ENCODE peak calls at places on chromosomes 11 and 22, in six cellular contexts. L is transverse colon, W is stomach, N is K562, A is A549, F is ovary. D is an unnamed sample.

GRCh38 chr11:128172046-128172878 is 415.1 kb downstream of the ETS1 start:
- DNase-seq in L (peak), W (peak), N (peak), A (peak), F (peak), D (peak)

GRCh38 chr22:37734402-37734700 is 37.5 kb downstream of the TRIOBP start:
- DNase-seq in L (no peak), W (no peak), N (no peak), A (no peak), F (no peak), D (no peak)

GRCh38 chr11:18455686-18456372 is at the start of gene LDHAL6A:
- DNase-seq in L (no peak), W (no peak), N (peak), A (no peak), F (no peak), D (no peak)

GRCh38 chr11:130544266-130544665 is 95.8 kb downstream of the ADAMTS15 start:
- DNase-seq in L (no peak), W (no peak), N (no peak), A (no peak), F (no peak), D (no peak)

GRCh38 chr22:32341122-32341740 is 16.4 kb upstream of the RFPL3 start:
- DNase-seq in L (no peak), W (peak), N (no peak), A (no peak), F (no peak), D (no peak)

GRCh38 chr22:50688448-50688847 is 15.8 kb downstream of the SHANK3 start:
- DNase-seq in L (no peak), W (peak), N (no peak), A (no peak), F (peak), D (no peak)

GRCh38 chr22:22943521-22944267 is 56.1 kb downstream of the IGLL5 start:
- DNase-seq in L (peak), W (peak), N (peak), A (no peak), F (no peak), D (no peak)

GRCh38 chr11:77055913-77056312 is 10.9 kb upstream of the CAPN5 start:
- DNase-seq in L (no peak), W (no peak), N (no peak), A (no peak), F (no peak), D (no peak)

GRCh38 chr11:65920035-65920802 is 993 bp downstream of the DRAP1 start:
- DNase-seq in L (peak), W (no peak), N (no peak), A (no peak), F (peak), D (no peak)

GRCh38 chr11:134170909-134171281 is 52.9 kb downstream of the NCAPD3 start:
- DNase-seq in L (no peak), W (no peak), N (no peak), A (no peak), F (no peak), D (no peak)

GRCh38 chr11:124672531-124673215 is 866 bp downstream of the SIAE start:
- DNase-seq in L (no peak), W (no peak), N (peak), A (no peak), F (no peak), D (no peak)

GRCh38 chr11:88680806-88681205 is 343.3 kb upstream of the CTSC start:
- DNase-seq in L (no peak), W (no peak), N (no peak), A (no peak), F (no peak), D (no peak)

GRCh38 chr11:130707217-130707616 is 209.1 kb downstream of the SNX19 start:
- DNase-seq in L (no peak), W (no peak), N (no peak), A (no peak), F (no peak), D (no peak)

GRCh38 chr11:86303257-86303656 is 1.2 kb downstream of the HIKESHI start:
- DNase-seq in L (no peak), W (no peak), N (no peak), A (no peak), F (no peak), D (no peak)

GRCh38 chr22:37976547-37976946 is 7.8 kb downstream of the SOX10 start:
- DNase-seq in L (no peak), W (no peak), N (no peak), A (no peak), F (no peak), D (no peak)

GRCh38 chr11:64120951-64121569 is 44.9 kb downstream of the MACROD1 start:
- DNase-seq in L (no peak), W (no peak), N (no peak), A (no peak), F (no peak), D (no peak)

GRCh38 chr11:88404932-88405710 is 67.6 kb upstream of the CTSC start:
- DNase-seq in L (no peak), W (no peak), N (no peak), A (no peak), F (no peak), D (no peak)

GRCh38 chr11:2306971-2307732 is 5.3 kb downstream of the TSPAN32 start:
- DNase-seq in L (no peak), W (no peak), N (no peak), A (no peak), F (peak), D (no peak)

GRCh38 chr22:46149493-46149997 is 781 bp upstream of the PPARA start:
- DNase-seq in L (peak), W (peak), N (no peak), A (no peak), F (peak), D (peak)

GRCh38 chr11:102653744-102654291 is 28.7 kb upstream of the MMP20 start:
- DNase-seq in L (no peak), W (no peak), N (no peak), A (no peak), F (no peak), D (no peak)

GRCh38 chr11:42800041-42800440 is 511.8 kb upstream of the API5 start:
- DNase-seq in L (no peak), W (no peak), N (no peak), A (no peak), F (no peak), D (no peak)

GRCh38 chr11:67303132-67303988 is at the start of gene SSH3:
- DNase-seq in L (peak), W (peak), N (no peak), A (peak), F (peak), D (peak)

GRCh38 chr11:68735125-68735524 is 16.2 kb downstream of the TESMIN start:
- DNase-seq in L (no peak), W (no peak), N (no peak), A (no peak), F (no peak), D (no peak)

GRCh38 chr11:34145847-34146381 is 40.5 kb downstream of the NAT10 start:
- DNase-seq in L (no peak), W (no peak), N (no peak), A (no peak), F (no peak), D (no peak)

GRCh38 chr22:46105494-46106278 is 44.6 kb upstream of the PPARA start:
- DNase-seq in L (peak), W (peak), N (no peak), A (peak), F (no peak), D (peak)

GRCh38 chr11:94786264-94787126 is 18.3 kb downstream of the AMOTL1 start:
- DNase-seq in L (no peak), W (no peak), N (no peak), A (no peak), F (no peak), D (no peak)

GRCh38 chr11:130181295-130182272 is 22.0 kb downstream of the ST14 start:
- DNase-seq in L (peak), W (peak), N (no peak), A (peak), F (no peak), D (no peak)

GRCh38 chr11:2537896-2538855 is 93.4 kb downstream of the KCNQ1 start:
- DNase-seq in L (peak), W (no peak), N (no peak), A (no peak), F (peak), D (no peak)

GRCh38 chr11:95715777-95716241 is 73.8 kb downstream of the FAM76B start:
- DNase-seq in L (no peak), W (no peak), N (no peak), A (no peak), F (no peak), D (no peak)

GRCh38 chr22:28953399-28953798 is 70.0 kb downstream of the ZNRF3 start:
- DNase-seq in L (no peak), W (no peak), N (no peak), A (no peak), F (no peak), D (no peak)
- H3K27ac ChIP-seq in L (peak), W (peak), N (no peak), A (peak), F (no peak), D (no peak)

GRCh38 chr11:84594602-84595001 is 1032.5 kb downstream of the DLG2 start:
- DNase-seq in L (no peak), W (no peak), N (no peak), A (no peak), F (no peak), D (no peak)
- TF ChIP-seq EP300 in L (no peak), W (no peak), N (no peak), A (no peak), F (no peak), D (no peak)

GRCh38 chr11:131910491-131911387 is 540.3 kb downstream of the NTM start:
- DNase-seq in L (no peak), W (no peak), N (no peak), A (no peak), F (no peak), D (no peak)
- H3K27ac ChIP-seq in L (peak), W (no peak), N (no peak), A (no peak), F (no peak), D (peak)

GRCh38 chr11:14308897-14309387 is 50.0 kb downstream of the RRAS2 start:
- DNase-seq in L (no peak), W (no peak), N (no peak), A (no peak), F (no peak), D (no peak)
- TF ChIP-seq EP300 in L (no peak), W (no peak), N (no peak), A (no peak), F (no peak), D (no peak)

GRCh38 chr11:984576-984975 is 51.9 kb downstream of the MUC6 start:
- DNase-seq in L (no peak), W (no peak), N (no peak), A (no peak), F (no peak), D (no peak)
- H3K27ac ChIP-seq in L (no peak), W (no peak), N (no peak), A (no peak), F (no peak), D (no peak)

DNA sequence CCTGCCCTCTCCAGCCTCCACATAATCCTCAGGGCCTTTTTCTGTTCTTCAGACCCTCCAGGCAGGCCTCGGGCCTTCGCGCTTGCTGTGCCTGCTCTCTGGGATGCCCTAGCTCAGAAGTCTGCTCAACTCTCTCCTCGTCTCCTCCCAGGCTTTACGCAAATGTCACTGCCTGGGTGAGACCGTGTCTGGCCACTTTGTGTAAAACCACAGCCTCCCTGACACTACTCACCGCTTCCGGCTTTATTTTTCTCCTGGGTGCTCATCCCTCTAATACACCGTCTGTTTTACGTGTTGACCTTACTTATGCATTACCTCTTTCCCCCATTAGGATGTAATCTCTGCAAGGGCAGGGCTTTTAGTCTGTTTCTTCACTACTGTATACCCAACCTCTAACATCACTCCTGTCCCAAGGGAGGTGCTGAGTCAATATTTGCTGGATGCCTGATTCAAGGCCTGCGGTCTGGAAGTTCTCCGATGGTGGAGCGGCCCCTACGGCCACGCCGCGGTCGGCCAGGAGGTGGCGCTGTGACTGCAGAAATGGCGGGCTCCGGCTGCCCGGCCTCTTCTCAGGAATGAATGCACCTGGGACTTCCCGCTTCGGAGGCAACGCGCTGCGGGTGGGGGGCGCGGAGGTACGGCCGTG is 58.2 kb upstream of the THY1 start:
- DNase-seq in L (peak), W (peak), N (peak), A (peak), F (peak), D (peak)
- TF ChIP-seq EP300 in L (no peak), W (no peak), N (no peak), A (no peak), F (no peak), D (peak)

DNA sequence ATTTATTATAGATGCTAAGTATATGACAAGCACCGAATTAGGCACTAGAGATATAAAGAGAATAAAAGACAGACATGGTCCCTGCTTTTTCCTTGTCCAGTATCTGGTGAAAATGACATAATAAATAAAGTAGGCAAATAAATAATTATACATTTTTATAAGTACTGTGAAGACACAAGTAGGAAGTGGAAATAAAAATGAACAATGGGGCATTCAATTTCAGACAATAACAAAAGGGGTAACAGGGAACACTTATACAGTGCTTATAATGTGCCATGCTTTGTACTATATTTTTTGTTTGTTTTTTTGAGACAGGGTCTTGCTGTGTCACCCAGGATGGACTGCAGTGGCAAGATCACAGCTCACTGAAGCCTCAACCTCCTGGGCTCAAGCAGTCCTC is 4.3 kb downstream of the KBTBD3 start:
- DNase-seq in L (no peak), W (no peak), N (no peak), A (no peak), F (no peak), D (no peak)
- H3K27ac ChIP-seq in L (no peak), W (no peak), N (no peak), A (no peak), F (no peak), D (no peak)

GRCh38 chr11:16299884-16300778 is 56.2 kb downstream of the SOX6 start:
- DNase-seq in L (no peak), W (no peak), N (peak), A (no peak), F (no peak), D (no peak)
- TF ChIP-seq EP300 in L (no peak), W (no peak), N (no peak), A (no peak), F (no peak), D (no peak)

DNA sequence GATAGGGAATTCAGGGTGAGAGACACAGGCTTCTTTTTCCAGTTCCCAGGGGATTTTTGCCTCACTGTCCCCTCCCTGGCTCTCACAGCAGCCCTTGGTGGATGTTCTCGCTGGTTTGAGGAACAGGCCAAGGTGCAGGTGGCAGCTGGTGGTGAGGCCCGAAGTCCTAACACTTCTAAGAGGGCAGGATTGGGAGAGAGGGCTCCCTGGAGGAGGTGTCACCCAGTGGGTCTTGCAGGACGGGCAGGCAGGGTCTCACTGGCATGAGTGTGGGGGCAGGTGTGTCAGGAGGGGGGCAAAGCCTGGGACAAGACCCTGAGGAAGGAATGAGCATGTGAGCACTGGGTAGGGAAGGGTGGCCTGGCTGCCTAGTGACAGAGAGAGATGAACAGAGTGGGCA is 9.2 kb downstream of the ADORA2A start:
- DNase-seq in L (no peak), W (no peak), N (no peak), A (no peak), F (no peak), D (no peak)
- H3K27ac ChIP-seq in L (peak), W (peak), N (no peak), A (no peak), F (no peak), D (peak)

D was measured in tibial nerve.